ENCODE peak calls at places on chromosomes 13 and 19, in nine cellular contexts. One of them, this sample, is unnamed.

GRCh38 chr19:35938282-35939224 is 2.4 kb downstream of the LRFN3 start:
- DNase-seq in T47D: no peak
- DNase-seq in RWPE1: no peak
- DNase-seq in germinal center: no peak
- DNase-seq in activated B cell treated with CpG ODN at 0.5 μM for 24 hours: no peak
- DNase-seq in nucleus accumbens: no peak
- DNase-seq in transverse colon: no peak
- DNase-seq in pancreas: no peak
- DNase-seq in left colon: no peak
- DNase-seq in this sample: no peak

GRCh38 chr19:42762782-42763181 is 2.7 kb downstream of the PSG8 start:
- DNase-seq in RWPE1: no peak
- DNase-seq in pancreas: no peak
- DNase-seq in germinal center: no peak
- DNase-seq in nucleus accumbens: no peak
- DNase-seq in T47D: no peak
- DNase-seq in activated B cell treated with CpG ODN at 0.5 μM for 24 hours: no peak
- DNase-seq in left colon: no peak
- DNase-seq in transverse colon: no peak
- DNase-seq in this sample: no peak

GRCh38 chr19:58356236-58356970 is 3.1 kb upstream of the A1BG start:
- DNase-seq in pancreas: no peak
- DNase-seq in RWPE1: no peak
- DNase-seq in left colon: no peak
- DNase-seq in nucleus accumbens: no peak
- DNase-seq in germinal center: peak
- DNase-seq in activated B cell treated with CpG ODN at 0.5 μM for 24 hours: no peak
- DNase-seq in T47D: no peak
- DNase-seq in transverse colon: no peak
- DNase-seq in this sample: peak

GRCh38 chr19:58372311-58373133 is 8.3 kb downstream of the ZNF837 start:
- DNase-seq in left colon: no peak
- DNase-seq in germinal center: no peak
- DNase-seq in nucleus accumbens: no peak
- DNase-seq in transverse colon: no peak
- DNase-seq in T47D: no peak
- DNase-seq in pancreas: no peak
- DNase-seq in activated B cell treated with CpG ODN at 0.5 μM for 24 hours: no peak
- DNase-seq in RWPE1: no peak
- DNase-seq in this sample: no peak

GRCh38 chr13:36801035-36801434 is 18.0 kb upstream of the RFXAP start:
- DNase-seq in germinal center: no peak
- DNase-seq in T47D: no peak
- DNase-seq in pancreas: no peak
- DNase-seq in left colon: no peak
- DNase-seq in transverse colon: no peak
- DNase-seq in activated B cell treated with CpG ODN at 0.5 μM for 24 hours: no peak
- DNase-seq in nucleus accumbens: no peak
- DNase-seq in RWPE1: no peak
- DNase-seq in this sample: no peak

GRCh38 chr13:36358352-36358751 is 12.2 kb upstream of the SPART start:
- DNase-seq in pancreas: no peak
- DNase-seq in left colon: no peak
- DNase-seq in T47D: no peak
- DNase-seq in activated B cell treated with CpG ODN at 0.5 μM for 24 hours: no peak
- DNase-seq in RWPE1: no peak
- DNase-seq in nucleus accumbens: no peak
- DNase-seq in germinal center: no peak
- DNase-seq in transverse colon: no peak
- DNase-seq in this sample: no peak

GRCh38 chr19:1690570-1691307 is 38.3 kb upstream of the TCF3 start:
- DNase-seq in left colon: peak
- DNase-seq in pancreas: peak
- DNase-seq in germinal center: peak
- DNase-seq in activated B cell treated with CpG ODN at 0.5 μM for 24 hours: peak
- DNase-seq in T47D: peak
- DNase-seq in nucleus accumbens: no peak
- DNase-seq in RWPE1: peak
- DNase-seq in transverse colon: peak
- DNase-seq in this sample: peak

GRCh38 chr19:23515551-23515950 is 120.3 kb upstream of the ZNF91 start:
- DNase-seq in germinal center: no peak
- DNase-seq in T47D: no peak
- DNase-seq in activated B cell treated with CpG ODN at 0.5 μM for 24 hours: no peak
- DNase-seq in transverse colon: no peak
- DNase-seq in RWPE1: no peak
- DNase-seq in pancreas: no peak
- DNase-seq in left colon: no peak
- DNase-seq in nucleus accumbens: no peak
- DNase-seq in this sample: no peak

GRCh38 chr19:6423499-6424189 is 967 bp downstream of the KHSRP start:
- DNase-seq in pancreas: no peak
- DNase-seq in T47D: peak
- DNase-seq in left colon: peak
- DNase-seq in activated B cell treated with CpG ODN at 0.5 μM for 24 hours: no peak
- DNase-seq in germinal center: peak
- DNase-seq in nucleus accumbens: no peak
- DNase-seq in RWPE1: peak
- DNase-seq in transverse colon: peak
- DNase-seq in this sample: peak

GRCh38 chr13:25816239-25816638 is 235.6 kb downstream of the SHISA2 start:
- DNase-seq in pancreas: no peak
- DNase-seq in RWPE1: no peak
- DNase-seq in left colon: no peak
- DNase-seq in activated B cell treated with CpG ODN at 0.5 μM for 24 hours: no peak
- DNase-seq in transverse colon: no peak
- DNase-seq in T47D: no peak
- DNase-seq in germinal center: no peak
- DNase-seq in nucleus accumbens: no peak
- DNase-seq in this sample: no peak

GRCh38 chr19:57583521-57584416 is at the start of gene ZIK1:
- DNase-seq in T47D: no peak
- DNase-seq in germinal center: peak
- DNase-seq in left colon: peak
- DNase-seq in pancreas: peak
- DNase-seq in transverse colon: peak
- DNase-seq in nucleus accumbens: peak
- DNase-seq in RWPE1: peak
- DNase-seq in activated B cell treated with CpG ODN at 0.5 μM for 24 hours: peak
- DNase-seq in this sample: peak

GRCh38 chr13:41455725-41456419 is 1.5 kb upstream of the RGCC start:
- DNase-seq in T47D: no peak
- DNase-seq in left colon: no peak
- DNase-seq in transverse colon: no peak
- DNase-seq in RWPE1: no peak
- DNase-seq in pancreas: no peak
- DNase-seq in activated B cell treated with CpG ODN at 0.5 μM for 24 hours: no peak
- DNase-seq in germinal center: no peak
- DNase-seq in nucleus accumbens: no peak
- DNase-seq in this sample: no peak

GRCh38 chr19:31350033-31350692 is 927 bp upstream of the TSHZ3 start:
- DNase-seq in activated B cell treated with CpG ODN at 0.5 μM for 24 hours: no peak
- DNase-seq in pancreas: peak
- DNase-seq in T47D: no peak
- DNase-seq in nucleus accumbens: no peak
- DNase-seq in RWPE1: no peak
- DNase-seq in germinal center: no peak
- DNase-seq in transverse colon: no peak
- DNase-seq in left colon: peak
- DNase-seq in this sample: peak

GRCh38 chr19:41031926-41032325 is 40.8 kb downstream of the CYP2B6 start:
- DNase-seq in RWPE1: peak
- DNase-seq in left colon: no peak
- DNase-seq in nucleus accumbens: no peak
- DNase-seq in activated B cell treated with CpG ODN at 0.5 μM for 24 hours: no peak
- DNase-seq in germinal center: no peak
- DNase-seq in transverse colon: no peak
- DNase-seq in T47D: peak
- DNase-seq in pancreas: no peak
- DNase-seq in this sample: peak

GRCh38 chr13:31588331-31588730 is 151.0 kb upstream of the RXFP2 start:
- DNase-seq in pancreas: no peak
- DNase-seq in activated B cell treated with CpG ODN at 0.5 μM for 24 hours: no peak
- DNase-seq in T47D: no peak
- DNase-seq in nucleus accumbens: no peak
- DNase-seq in RWPE1: no peak
- DNase-seq in germinal center: no peak
- DNase-seq in transverse colon: peak
- DNase-seq in left colon: peak
- DNase-seq in this sample: no peak

GRCh38 chr13:109816112-109816978 is 30.0 kb upstream of the IRS2 start:
- DNase-seq in germinal center: no peak
- DNase-seq in RWPE1: peak
- DNase-seq in T47D: no peak
- DNase-seq in left colon: no peak
- DNase-seq in activated B cell treated with CpG ODN at 0.5 μM for 24 hours: no peak
- DNase-seq in nucleus accumbens: no peak
- DNase-seq in transverse colon: no peak
- DNase-seq in pancreas: peak
- DNase-seq in this sample: no peak

This sample was measured in fibroblast of villous mesenchyme.